ENCODE peak calls at places on chromosomes 16 and 17, in five cellular contexts. Q, A, N, K and T are unnamed samples.

GRCh38 chr16:2388139-2388874 is 40.9 kb upstream of the CCNF start:
- DNase-seq in Q (no peak), A (no peak), N (no peak), K (no peak), T (no peak)

GRCh38 chr17:78313735-78314648 is 45.9 kb downstream of the SOCS3 start:
- DNase-seq in Q (no peak), A (peak), N (peak), K (peak), T (no peak)

GRCh38 chr16:63804126-63804525 is 1317.7 kb downstream of the CDH11 start:
- DNase-seq in Q (no peak), A (no peak), N (no peak), K (no peak), T (no peak)

GRCh38 chr16:66609139-66609510 is 4.6 kb downstream of the CMTM3 start:
- DNase-seq in Q (no peak), A (no peak), N (no peak), K (no peak), T (no peak)

GRCh38 chr16:85683363-85683762 is 5.4 kb downstream of the GINS2 start:
- DNase-seq in Q (no peak), A (no peak), N (no peak), K (no peak), T (no peak)

GRCh38 chr16:10983175-10983558 is 38.8 kb downstream of the CLEC16A start:
- DNase-seq in Q (no peak), A (no peak), N (peak), K (no peak), T (no peak)

GRCh38 chr16:66621973-66622372 is 17.5 kb downstream of the CMTM3 start:
- DNase-seq in Q (no peak), A (no peak), N (no peak), K (no peak), T (no peak)

GRCh38 chr16:10878644-10879498 is 1.9 kb downstream of the CIITA start:
- DNase-seq in Q (no peak), A (peak), N (peak), K (peak), T (no peak)

GRCh38 chr17:5947701-5948180 is 122.4 kb upstream of the WSCD1 start:
- DNase-seq in Q (no peak), A (no peak), N (no peak), K (no peak), T (no peak)

GRCh38 chr16:21156767-21157467 is 1.6 kb upstream of the LDAF1 start:
- DNase-seq in Q (no peak), A (peak), N (peak), K (no peak), T (no peak)

GRCh38 chr17:8935194-8935593 is 30.3 kb downstream of the PIK3R5 start:
- DNase-seq in Q (no peak), A (peak), N (no peak), K (peak), T (no peak)

GRCh38 chr16:78154729-78155461 is 55.4 kb downstream of the WWOX start:
- DNase-seq in Q (no peak), A (no peak), N (no peak), K (no peak), T (no peak)

GRCh38 chr16:78761427-78761826 is 662.0 kb downstream of the WWOX start:
- DNase-seq in Q (no peak), A (no peak), N (no peak), K (no peak), T (no peak)

GRCh38 chr17:63276821-63277220 is 169.3 kb downstream of the CYB561 start:
- DNase-seq in Q (no peak), A (no peak), N (no peak), K (no peak), T (no peak)

GRCh38 chr16:68275611-68276191 is 11.4 kb downstream of the SLC7A6 start:
- DNase-seq in Q (no peak), A (no peak), N (no peak), K (no peak), T (no peak)

GRCh38 chr16:11050954-11051353 is 106.6 kb downstream of the CLEC16A start:
- DNase-seq in Q (no peak), A (no peak), N (no peak), K (no peak), T (no peak)

GRCh38 chr17:55414983-55415382 is 6.7 kb downstream of the MMD start:
- DNase-seq in Q (no peak), A (no peak), N (no peak), K (no peak), T (no peak)

GRCh38 chr17:79624658-79625478 is 14.0 kb upstream of the RBFOX3 start:
- DNase-seq in Q (no peak), A (no peak), N (no peak), K (peak), T (no peak)

GRCh38 chr17:76736349-76737081 is 616 bp downstream of the SRSF2 start:
- DNase-seq in Q (peak), A (peak), N (peak), K (peak), T (no peak)

GRCh38 chr17:2798679-2799078 is 2.4 kb downstream of the RAP1GAP2 start:
- DNase-seq in Q (no peak), A (no peak), N (no peak), K (no peak), T (no peak)

GRCh38 chr16:68149596-68149995 is 64.4 kb downstream of the NFATC3 start:
- DNase-seq in Q (no peak), A (no peak), N (no peak), K (no peak), T (no peak)

GRCh38 chr16:88854306-88855111 is 2.2 kb downstream of the GALNS start:
- DNase-seq in Q (no peak), A (no peak), N (no peak), K (no peak), T (no peak)

GRCh38 chr17:42438600-42439567 is 15.8 kb upstream of the CAVIN1 start:
- DNase-seq in Q (no peak), A (no peak), N (peak), K (peak), T (no peak)

GRCh38 chr16:78562156-78562555 is 462.7 kb downstream of the WWOX start:
- DNase-seq in Q (no peak), A (no peak), N (no peak), K (no peak), T (no peak)

GRCh38 chr16:85107083-85107482 is 5.2 kb downstream of the CIBAR2 start:
- DNase-seq in Q (no peak), A (no peak), N (no peak), K (no peak), T (no peak)

GRCh38 chr16:87086575-87086974 is 230.6 kb downstream of the C16orf95 start:
- DNase-seq in Q (no peak), A (no peak), N (no peak), K (no peak), T (no peak)

GRCh38 chr17:61411114-61411943 is 11.7 kb downstream of the TBX2 start:
- DNase-seq in Q (no peak), A (peak), N (peak), K (peak), T (no peak)

GRCh38 chr17:61409301-61410099 is 9.9 kb downstream of the TBX2 start:
- DNase-seq in Q (no peak), A (peak), N (peak), K (peak), T (no peak)

GRCh38 chr17:61411944-61412859 is 12.6 kb downstream of the TBX2 start:
- DNase-seq in Q (peak), A (peak), N (peak), K (peak), T (no peak)

GRCh38 chr17:61410100-61410551 is 10.5 kb downstream of the TBX2 start:
- DNase-seq in Q (no peak), A (peak), N (no peak), K (peak), T (no peak)

DNA sequence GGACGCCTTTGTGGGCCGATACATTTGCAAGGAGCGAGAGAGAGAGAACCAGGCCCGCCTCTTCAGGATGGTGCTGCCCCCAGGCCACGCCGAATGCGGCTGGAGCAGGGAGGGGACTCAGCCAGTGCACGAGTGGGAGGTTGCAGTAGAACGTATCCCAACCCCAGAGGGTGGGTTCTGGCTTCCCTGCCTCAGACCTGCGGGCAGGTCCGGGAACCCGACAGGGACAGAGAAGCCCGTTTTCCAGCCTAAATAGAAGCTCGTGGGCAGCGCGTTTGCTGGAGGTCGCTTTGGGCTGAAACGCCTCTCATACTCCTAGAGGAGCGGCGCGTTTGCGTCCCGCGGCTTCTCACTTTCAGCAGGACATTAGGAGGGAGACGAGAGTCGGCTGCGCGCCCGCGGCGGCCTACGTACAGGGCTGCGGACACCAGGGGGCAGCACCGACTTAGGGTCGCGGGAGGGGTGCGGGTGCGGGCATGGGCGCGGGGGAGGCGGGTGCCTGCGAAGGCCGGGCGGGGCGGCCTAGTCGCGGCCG is 11.0 kb downstream of the TBX2 start:
- DNase-seq in Q (peak), A (peak), N (peak), K (peak), T (no peak)
- H3K4me3 ChIP-seq in Q (peak), A (peak), N (peak), K (peak), T (peak)

DNA sequence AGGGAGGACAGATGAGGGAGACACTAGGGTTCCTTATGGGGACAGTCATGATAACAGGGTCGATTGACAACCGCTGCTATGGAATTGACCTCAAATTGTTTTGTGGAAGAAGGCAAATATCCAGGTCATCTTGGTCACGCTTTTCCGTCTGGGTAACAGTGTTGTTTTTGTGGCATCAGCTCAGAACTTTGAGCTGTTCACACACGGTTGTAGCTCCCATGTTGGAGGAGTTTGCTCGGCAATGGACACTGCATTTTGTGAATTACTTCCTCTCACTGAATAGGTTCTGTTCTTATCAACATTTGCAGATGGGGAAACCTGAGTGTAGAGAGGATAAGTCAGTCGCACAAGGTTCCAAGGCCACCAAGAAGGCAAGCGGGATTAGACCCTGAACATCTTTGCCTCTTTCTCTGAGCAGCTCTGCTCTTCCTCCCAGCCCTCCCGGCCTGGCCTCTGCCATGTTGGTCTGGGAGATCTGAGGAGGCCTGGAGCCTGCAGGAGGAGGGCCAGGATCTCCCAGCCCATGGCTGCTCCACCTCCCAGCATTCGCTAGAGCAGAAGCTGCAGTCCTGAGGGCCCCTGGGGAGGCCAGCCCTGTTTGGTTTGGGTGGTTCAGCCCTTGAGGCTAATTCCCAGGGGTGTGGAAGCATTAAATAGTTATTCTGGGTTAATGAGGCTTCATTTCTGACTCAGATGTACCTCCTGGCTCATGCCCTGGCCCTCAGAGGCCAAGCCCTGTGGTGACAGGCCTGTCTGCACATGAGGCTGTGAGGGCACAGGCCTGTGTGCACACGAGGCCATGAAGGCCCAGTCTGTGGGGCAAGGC is 154.2 kb upstream of the PLCG2 start:
- DNase-seq in Q (no peak), A (no peak), N (no peak), K (no peak), T (no peak)
- H3K27ac ChIP-seq in Q (no peak), A (no peak), N (no peak), K (peak), T (no peak)

GRCh38 chr16:58638148-58639036 is 8.8 kb upstream of the CNOT1 start:
- DNase-seq in Q (no peak), A (peak), N (no peak), K (peak), T (no peak)

GRCh38 chr16:58639230-58639629 is 9.6 kb upstream of the CNOT1 start:
- DNase-seq in Q (no peak), A (no peak), N (no peak), K (no peak), T (no peak)

GRCh38 chr16:58634265-58634802 is 4.7 kb upstream of the CNOT1 start:
- DNase-seq in Q (no peak), A (no peak), N (no peak), K (no peak), T (no peak)

GRCh38 chr16:58636474-58636873 is 6.8 kb upstream of the CNOT1 start:
- DNase-seq in Q (no peak), A (no peak), N (no peak), K (no peak), T (no peak)

DNA sequence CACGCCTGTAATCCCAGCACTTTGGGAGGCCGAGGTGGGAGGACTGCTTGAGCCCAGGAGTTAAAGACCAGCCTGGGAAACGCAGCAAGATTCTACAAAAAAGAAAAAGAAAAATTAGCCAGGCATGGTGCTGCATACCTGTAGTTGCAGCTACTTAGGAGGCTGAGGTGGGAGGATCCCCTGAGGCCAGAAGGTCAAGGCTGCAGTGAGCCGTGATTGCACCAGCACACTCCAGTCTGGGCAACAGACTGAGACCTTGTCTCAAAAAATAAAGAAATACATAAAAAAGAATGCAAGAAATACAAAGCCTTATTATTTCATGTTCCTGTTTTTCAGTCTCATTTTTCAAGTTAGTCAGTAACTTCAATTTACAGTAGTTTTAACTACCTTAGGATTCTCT is 5.9 kb upstream of the CNOT1 start:
- DNase-seq in Q (no peak), A (no peak), N (no peak), K (no peak), T (no peak)
- TF ChIP-seq CTCF in Q (no peak), A (no peak), N (no peak), K (no peak), T (no peak)

GRCh38 chr17:57283203-57283971 is 27.1 kb downstream of the MSI2 start:
- DNase-seq in Q (no peak), A (no peak), N (no peak), K (no peak), T (no peak)

GRCh38 chr17:57286372-57287105 is 30.2 kb downstream of the MSI2 start:
- DNase-seq in Q (no peak), A (no peak), N (no peak), K (no peak), T (no peak)

GRCh38 chr17:57285681-57286080 is 29.4 kb downstream of the MSI2 start:
- DNase-seq in Q (no peak), A (no peak), N (no peak), K (no peak), T (no peak)

GRCh38 chr17:57284984-57285646 is 28.8 kb downstream of the MSI2 start:
- DNase-seq in Q (no peak), A (no peak), N (no peak), K (no peak), T (no peak)

DNA sequence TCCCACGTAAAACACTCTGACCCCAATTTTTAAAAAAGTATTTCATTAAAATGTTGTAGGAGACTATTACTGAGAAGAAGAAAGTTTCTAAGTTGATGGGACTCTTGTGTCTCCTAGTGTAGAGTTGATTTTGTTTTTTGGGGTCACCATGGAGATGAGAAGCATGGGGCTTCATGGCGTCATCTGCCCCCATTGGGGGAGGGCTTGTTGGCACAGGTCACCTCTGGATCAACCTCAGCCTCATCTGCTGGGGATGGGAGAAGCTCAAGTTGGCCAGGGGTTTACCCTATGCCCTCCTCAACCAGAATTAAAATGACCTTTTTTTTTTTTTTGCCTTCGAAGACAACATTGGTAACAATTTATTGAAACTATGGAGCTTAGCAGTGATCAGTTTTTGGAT is 28.3 kb downstream of the MSI2 start:
- DNase-seq in Q (no peak), A (no peak), N (no peak), K (no peak), T (no peak)
- H3K4me3 ChIP-seq in Q (no peak), A (no peak), N (no peak), K (no peak), T (no peak)

DNA sequence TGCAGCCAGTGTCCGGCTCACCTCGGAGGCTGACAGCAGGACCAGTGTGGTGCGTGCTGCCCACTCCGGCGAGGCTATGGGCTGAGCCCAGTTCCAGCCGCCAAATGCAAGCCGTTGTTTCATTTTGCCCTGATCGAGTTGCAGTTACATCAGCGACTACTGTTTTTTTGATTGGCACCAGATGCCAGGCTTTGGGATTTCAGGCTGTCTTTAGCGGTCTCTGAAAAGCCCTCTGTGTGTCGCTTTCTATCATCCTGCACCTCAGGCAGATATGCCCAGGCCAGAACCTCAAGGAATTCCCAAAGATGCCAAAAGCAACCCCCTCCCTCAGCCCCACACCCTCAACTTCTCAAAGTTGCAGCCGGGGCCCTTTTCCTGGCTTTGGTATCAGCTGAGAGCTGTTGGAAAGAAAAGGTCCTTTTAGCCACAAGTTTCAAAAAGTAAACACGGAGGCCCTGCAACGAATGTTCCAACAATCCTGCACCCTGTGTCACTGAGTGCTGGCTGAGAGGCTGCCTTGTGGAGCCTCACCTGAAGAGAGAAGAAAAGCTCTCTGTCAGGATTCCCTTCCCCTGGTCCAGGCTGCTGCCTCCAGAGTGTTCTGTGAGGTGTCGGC is 58.9 kb downstream of the WWP2 start:
- DNase-seq in Q (peak), A (no peak), N (no peak), K (peak), T (no peak)
- H3K27ac ChIP-seq in Q (peak), A (no peak), N (no peak), K (no peak), T (peak)

GRCh38 chr17:69082696-69083095 is 22.0 kb upstream of the ABCA9 start:
- DNase-seq in Q (no peak), A (no peak), N (no peak), K (no peak), T (no peak)

GRCh38 chr17:69088643-69089200 is 28.0 kb upstream of the ABCA9 start:
- DNase-seq in Q (no peak), A (no peak), N (no peak), K (no peak), T (no peak)

GRCh38 chr17:69090365-69090764 is 29.6 kb upstream of the ABCA9 start:
- DNase-seq in Q (no peak), A (no peak), N (no peak), K (no peak), T (no peak)

DNA sequence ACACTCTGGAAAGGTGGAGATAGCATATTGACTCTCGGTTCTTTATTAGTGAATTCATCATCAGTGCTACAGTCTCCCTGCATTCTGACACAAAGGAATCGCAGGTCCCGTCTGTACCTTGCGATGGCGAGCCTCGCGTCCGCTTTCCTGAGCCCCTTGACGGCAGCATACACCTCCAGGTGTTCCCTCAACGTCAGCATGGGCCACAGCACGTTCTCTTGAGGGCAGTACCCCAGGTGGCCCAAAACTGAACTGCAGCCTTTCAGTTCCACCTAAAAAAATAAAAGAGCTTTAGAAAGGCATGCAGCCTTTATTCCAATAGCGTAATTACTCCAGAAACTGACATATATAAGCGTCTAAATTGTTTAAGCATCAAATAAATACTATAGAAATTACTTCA is 24.2 kb upstream of the ABCA9 start:
- DNase-seq in Q (no peak), A (no peak), N (no peak), K (no peak), T (no peak)
- TF ChIP-seq CTCF in Q (peak), A (peak), N (no peak), K (peak), T (peak)